ENCODE peak calls at places on chromosomes 16 and 17, in five cellular contexts. K, W, Q, J and V are unnamed samples.

GRCh38 chr17:39659286-39660010 is 5.7 kb upstream of the TCAP start:
- DNase-seq in J (no peak), K (no peak), Q (no peak), W (no peak), V (no peak)

GRCh38 chr16:27199747-27200146 is 3.6 kb upstream of the KDM8 start:
- DNase-seq in W (peak; percentile 85), K (no peak), J (peak; percentile 6), Q (no peak), V (no peak)

GRCh38 chr16:87812200-87812656 is 46.4 kb upstream of the KLHDC4 start:
- DNase-seq in J (no peak), Q (no peak), K (no peak), W (no peak), V (no peak)

GRCh38 chr16:87949071-87949744 is 2.0 kb upstream of the BANP start:
- DNase-seq in J (no peak), Q (no peak), K (no peak), W (no peak), V (no peak)

GRCh38 chr16:86353934-86354333 is 156.4 kb upstream of the FOXF1 start:
- DNase-seq in W (no peak), Q (no peak), J (no peak), K (no peak), V (no peak)

GRCh38 chr17:68057531-68057952 is 22.0 kb downstream of the KPNA2 start:
- DNase-seq in Q (peak; percentile 44), W (peak; percentile 29), J (no peak), K (no peak), V (no peak)

GRCh38 chr16:11871193-11871592 is 19.9 kb upstream of the RSL1D1 start:
- DNase-seq in K (no peak), J (peak; percentile 42), W (no peak), Q (peak; percentile 78), V (no peak)

GRCh38 chr17:64003526-64004121 is 5.5 kb downstream of the PRR29 start:
- DNase-seq in J (no peak), K (no peak), W (no peak), Q (no peak), V (no peak)

GRCh38 chr17:62724398-62725146 is 83.5 kb downstream of the MARCHF10 start:
- DNase-seq in Q (no peak), J (no peak), W (peak; percentile 96), K (peak; percentile 57), V (no peak)

GRCh38 chr17:28119049-28119448 is 76.6 kb downstream of the NLK start:
- DNase-seq in K (no peak), J (peak; percentile 26), Q (no peak), W (no peak), V (no peak)

GRCh38 chr17:69547947-69548346 is 133.4 kb downstream of the MAP2K6 start:
- DNase-seq in K (no peak), J (no peak), Q (no peak), W (no peak), V (no peak)

GRCh38 chr17:177155-177554 is 4.3 kb downstream of the DOC2B start:
- DNase-seq in W (no peak), J (no peak), K (no peak), Q (no peak), V (no peak)

GRCh38 chr16:86882586-86883280 is 304.4 kb downstream of the FOXL1 start:
- DNase-seq in Q (no peak), J (peak; percentile 86), K (no peak), W (no peak), V (no peak)

GRCh38 chr17:74147966-74148365 is 55.5 kb upstream of the RPL38 start:
- DNase-seq in J (no peak), Q (no peak), W (no peak), K (no peak), V (no peak)

GRCh38 chr17:57288034-57288752 is 31.9 kb downstream of the MSI2 start:
- DNase-seq in Q (no peak), K (no peak), W (no peak), J (peak; percentile 52), V (no peak)

GRCh38 chr17:74654742-74655141 is 31.2 kb upstream of the CD300E start:
- DNase-seq in J (no peak), W (no peak), Q (no peak), K (no peak), V (no peak)

GRCh38 chr16:86772671-86773338 is 194.5 kb downstream of the FOXL1 start:
- DNase-seq in K (no peak), W (no peak), J (peak; percentile 97), Q (no peak), V (no peak)

GRCh38 chr17:45293413-45294211 is 23.2 kb downstream of the MAP3K14 start:
- DNase-seq in Q (no peak), W (no peak), J (peak; percentile 92), K (no peak), V (peak; percentile 87)

GRCh38 chr17:76627510-76627909 is 16.0 kb downstream of the ST6GALNAC1 start:
- DNase-seq in K (no peak), W (no peak), Q (no peak), J (no peak), V (no peak)

GRCh38 chr17:71085238-71086033 is 916.1 kb downstream of the KCNJ2 start:
- DNase-seq in K (no peak), W (peak; percentile 66), J (no peak), Q (peak; percentile 86), V (no peak)

GRCh38 chr16:17970816-17971291 is 365.7 kb downstream of the NPIPA8 start:
- DNase-seq in J (no peak), Q (peak; percentile 18), W (no peak), K (no peak), V (no peak)

GRCh38 chr17:48486557-48486956 is 44.3 kb downstream of the HOXB1 start:
- DNase-seq in K (no peak), J (peak; percentile 100), W (no peak), Q (no peak), V (no peak)

GRCh38 chr16:58452640-58453039 is 47.3 kb upstream of the NDRG4 start:
- DNase-seq in W (no peak), J (no peak), Q (no peak), K (no peak), V (no peak)

GRCh38 chr16:84899414-84899813 is 79.6 kb downstream of the CRISPLD2 start:
- DNase-seq in W (no peak), J (no peak), Q (no peak), K (no peak), V (no peak)

GRCh38 chr16:86585821-86586611 is 7.7 kb downstream of the FOXL1 start:
- DNase-seq in J (peak; percentile 92), Q (no peak), W (no peak), K (no peak), V (no peak)

GRCh38 chr17:40344321-40345160 is 20.0 kb downstream of the GJD3 start:
- DNase-seq in Q (no peak), J (no peak), K (no peak), W (no peak), V (no peak)

GRCh38 chr16:22420606-22421135 is 46.3 kb upstream of the CDR2 start:
- DNase-seq in K (no peak), J (no peak), Q (no peak), W (no peak), V (no peak)

GRCh38 chr17:79159926-79160325 is 85.3 kb downstream of the ENGASE start:
- DNase-seq in K (no peak), W (no peak), Q (no peak), J (no peak), V (no peak)

GRCh38 chr17:46162871-46163270 is 30.4 kb downstream of the KANSL1 start:
- DNase-seq in Q (no peak), K (no peak), J (no peak), W (no peak), V (no peak)

GRCh38 chr17:48215583-48216139 is 108.1 kb downstream of the SNX11 start:
- DNase-seq in J (peak; percentile 22), Q (peak; percentile 82), W (peak; percentile 16), K (no peak), V (no peak)

GRCh38 chr16:72552675-72553074 is 380.7 kb upstream of the PMFBP1 start:
- DNase-seq in K (no peak), J (no peak), W (no peak), Q (no peak), V (no peak)

GRCh38 chr16:2511996-2512919 is 1.5 kb upstream of the ATP6V0C start:
- DNase-seq in Q (no peak), K (no peak), W (no peak), J (no peak), V (no peak)
- H3K4me1 ChIP-seq in Q (peaks cover 22% of the 10 kb centered on the region), K (peaks cover 30% of the 10 kb centered on the region), W (peaks cover 26% of the 10 kb centered on the region), J (peaks cover 18% of the 10 kb centered on the region), V (peaks cover 24% of the 10 kb centered on the region)

GRCh38 chr16:360698-361336 is 8.3 kb upstream of the AXIN1 start:
- DNase-seq in W (no peak), K (no peak), J (no peak), Q (no peak), V (no peak)

GRCh38 chr16:361341-361871 is 8.9 kb upstream of the AXIN1 start:
- DNase-seq in K (no peak), Q (peak; percentile 52), J (no peak), W (no peak), V (no peak)

GRCh38 chr16:359871-360697 is 7.6 kb upstream of the AXIN1 start:
- DNase-seq in W (no peak), K (no peak), Q (no peak), J (no peak), V (no peak)

GRCh38 chr16:363110-364090 is 6.9 kb downstream of the MRPL28 start:
- DNase-seq in Q (no peak), W (no peak), K (no peak), J (no peak), V (no peak)

GRCh38 chr16:361872-362701 is 8.3 kb downstream of the MRPL28 start:
- DNase-seq in K (peak; percentile 58), Q (peak; percentile 92), W (peak; percentile 78), J (peak; percentile 63), V (peak; percentile 47)
- H3K4me1 ChIP-seq in K (peaks cover 12% of the 10 kb centered on the region), Q (no peaks in the 10 kb centered on the region), W (no peaks in the 10 kb centered on the region), J (no peaks in the 10 kb centered on the region), V (peaks cover 9% of the 10 kb centered on the region)

GRCh38 chr16:89407282-89407924 is 83.0 kb downstream of the ANKRD11 start:
- DNase-seq in J (no peak), K (no peak), W (no peak), Q (no peak), V (no peak)

GRCh38 chr16:89407925-89408300 is 82.4 kb downstream of the ANKRD11 start:
- DNase-seq in K (no peak), J (no peak), Q (no peak), W (no peak), V (no peak)

GRCh38 chr16:89406277-89406888 is 84.0 kb downstream of the ANKRD11 start:
- DNase-seq in J (no peak), W (no peak), Q (no peak), K (no peak), V (no peak)

GRCh38 chr16:89409161-89409711 is 81.1 kb downstream of the ANKRD11 start:
- DNase-seq in W (no peak), J (peak; percentile 49), Q (no peak), K (peak; percentile 81), V (no peak)

DNA sequence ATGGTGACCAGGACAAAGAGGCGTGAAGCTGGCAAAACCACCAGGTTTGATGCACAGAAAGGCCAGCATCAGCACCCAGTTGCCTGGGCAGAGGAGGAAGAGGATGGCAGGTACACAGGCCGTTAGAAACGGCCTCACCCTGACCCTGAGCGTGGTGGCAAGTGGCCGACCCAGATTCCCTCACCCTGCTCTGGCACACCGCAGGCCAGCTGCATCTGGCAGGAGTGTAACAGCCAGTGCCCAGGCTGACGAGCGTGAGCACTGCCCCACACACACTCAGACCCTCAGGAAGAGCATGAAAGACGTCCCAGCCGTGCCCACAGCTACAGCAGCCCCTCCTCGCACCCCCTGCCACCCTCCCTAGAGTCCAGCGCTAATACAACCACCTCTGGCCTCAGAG is 82.0 kb downstream of the ANKRD11 start:
- DNase-seq in Q (no peak), J (no peak), W (no peak), K (no peak), V (no peak)
- H3K4me1 ChIP-seq in Q (peaks cover 76% of the 10 kb centered on the region), J (peaks cover 17% of the 10 kb centered on the region), W (no peaks in the 10 kb centered on the region), K (peaks cover 82% of the 10 kb centered on the region), V (peaks cover 75% of the 10 kb centered on the region)

GRCh38 chr16:2517954-2518605 is 2.1 kb upstream of the AMDHD2 start:
- DNase-seq in Q (no peak), J (no peak), W (no peak), K (no peak), V (no peak)
- H3K4me1 ChIP-seq in Q (peaks cover 10% of the 10 kb centered on the region), J (peaks cover 19% of the 10 kb centered on the region), W (peaks cover 6% of the 10 kb centered on the region), K (peaks cover 60% of the 10 kb centered on the region), V (peaks cover 45% of the 10 kb centered on the region)